ENCODE peak calls at places on chromosome 19, in six cellular contexts. T, I, S, O, W and R are unnamed samples.
A peak's percentile ranks its signal among the peaks of the same experiment; 100 is the strongest.

GRCh38 chr19:33132021-33132420 is at the start of gene WDR88:
- DNase-seq in O (no peak), S (no peak), I (no peak), T (no peak), W (no peak), R (no peak)

GRCh38 chr19:18441804-18442788 is 4.2 kb upstream of the ISYNA1 start:
- DNase-seq in I (peak; percentile 63), W (no peak), T (no peak), S (no peak), O (no peak), R (no peak)

GRCh38 chr19:42420055-42420544 is 7.1 kb downstream of the LIPE start:
- DNase-seq in S (peak; percentile 66), O (no peak), I (peak; percentile 76), T (peak; percentile 76), W (peak; percentile 75), R (peak; percentile 65)

GRCh38 chr19:38319421-38320258 is at the start of gene KCNK6:
- DNase-seq in T (peak; percentile 49), O (no peak), I (peak; percentile 22), S (peak; percentile 78), W (peak; percentile 87), R (peak; percentile 26)

GRCh38 chr19:58338336-58338735 is 11.5 kb downstream of the ZSCAN22 start:
- DNase-seq in T (no peak), I (no peak), O (no peak), S (no peak), W (no peak), R (no peak)

GRCh38 chr19:16036941-16037340 is 39.4 kb upstream of the TPM4 start:
- DNase-seq in S (no peak), I (no peak), W (no peak), O (no peak), T (no peak), R (no peak)

GRCh38 chr19:16285769-16286564 is 38.7 kb upstream of the KLF2 start:
- DNase-seq in O (peak; percentile 25), W (peak; percentile 61), I (no peak), T (no peak), S (peak; percentile 55), R (no peak)

GRCh38 chr19:50607874-50608785 is 31.6 kb downstream of the SYT3 start:
- DNase-seq in O (no peak), T (peak; percentile 66), I (peak; percentile 61), S (peak; percentile 97), W (peak; percentile 99), R (peak; percentile 44)

DNA sequence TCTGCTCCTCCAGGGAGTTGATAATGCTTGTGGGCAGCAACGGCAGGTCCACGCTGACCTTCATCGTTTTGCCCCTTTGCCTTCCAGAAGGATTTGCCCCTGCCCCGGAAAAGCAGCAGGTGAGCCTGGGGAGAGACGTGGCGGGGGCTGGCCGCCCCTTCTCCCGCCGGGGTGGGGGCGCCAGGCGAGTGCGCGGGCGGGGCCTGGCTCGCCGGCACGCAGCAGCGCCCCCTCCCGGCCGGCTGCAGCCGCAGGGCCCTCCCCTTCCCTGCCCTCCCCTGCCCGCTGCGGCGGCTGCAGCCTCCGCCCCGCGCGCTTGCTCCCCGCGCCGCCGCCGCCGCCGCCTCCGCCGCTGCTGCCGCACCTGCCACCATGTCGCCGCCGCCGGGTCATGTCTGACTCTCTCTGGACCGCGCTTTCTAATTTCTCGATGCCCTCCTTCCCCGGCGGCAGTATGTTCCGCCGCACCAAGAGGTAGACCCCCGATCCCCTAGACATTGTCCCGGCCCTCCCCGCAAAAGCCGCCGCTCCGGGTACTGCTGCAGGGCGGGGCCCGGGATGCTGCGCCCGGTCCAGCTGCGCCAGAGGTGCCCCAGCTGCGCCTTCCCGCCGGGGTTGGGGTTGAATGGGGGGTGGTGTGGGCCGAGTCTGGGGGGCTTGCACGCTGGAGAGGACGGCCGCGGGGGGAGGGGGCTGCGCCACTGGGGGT is at the start of gene MAST1:
- DNase-seq in W (peak; percentile 86), T (no peak), I (peak; percentile 56), O (no peak), S (peak; percentile 91), R (peak; percentile 46)
- H3K9me3 ChIP-seq in W (no peaks in the 10 kb centered on the region), T (no peaks in the 10 kb centered on the region), I (no peaks in the 10 kb centered on the region), O (no peaks in the 10 kb centered on the region), S (no peaks in the 10 kb centered on the region), R (no peaks in the 10 kb centered on the region)

DNA sequence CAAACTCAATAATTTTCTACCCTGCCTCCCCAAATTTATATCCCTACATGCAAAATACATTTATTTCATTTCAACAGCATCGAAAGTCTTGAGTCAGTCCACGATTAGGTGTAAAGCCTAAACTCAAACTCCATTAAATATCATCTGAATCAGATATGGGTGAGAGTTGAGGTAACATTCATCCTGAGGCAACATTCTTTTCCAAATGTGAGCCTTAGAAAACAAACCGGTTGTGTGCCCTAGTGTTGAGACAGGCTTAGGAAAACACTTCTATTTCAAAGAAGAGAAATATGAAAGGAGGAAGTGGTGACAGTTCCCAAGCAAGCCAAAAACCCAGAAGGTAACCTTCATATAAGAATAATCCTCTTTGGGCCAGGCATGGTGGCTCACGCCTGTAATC is 12.1 kb upstream of the ZNF441 start:
- DNase-seq in S (no peak), I (no peak), T (no peak), W (no peak), O (no peak), R (no peak)
- H3K9me3 ChIP-seq in S (no peaks in the 10 kb centered on the region), I (peaks cover 12% of the 10 kb centered on the region), T (peaks cover 45% of the 10 kb centered on the region), W (peaks cover 27% of the 10 kb centered on the region), O (peaks cover 12% of the 10 kb centered on the region), R (no peaks in the 10 kb centered on the region)

DNA sequence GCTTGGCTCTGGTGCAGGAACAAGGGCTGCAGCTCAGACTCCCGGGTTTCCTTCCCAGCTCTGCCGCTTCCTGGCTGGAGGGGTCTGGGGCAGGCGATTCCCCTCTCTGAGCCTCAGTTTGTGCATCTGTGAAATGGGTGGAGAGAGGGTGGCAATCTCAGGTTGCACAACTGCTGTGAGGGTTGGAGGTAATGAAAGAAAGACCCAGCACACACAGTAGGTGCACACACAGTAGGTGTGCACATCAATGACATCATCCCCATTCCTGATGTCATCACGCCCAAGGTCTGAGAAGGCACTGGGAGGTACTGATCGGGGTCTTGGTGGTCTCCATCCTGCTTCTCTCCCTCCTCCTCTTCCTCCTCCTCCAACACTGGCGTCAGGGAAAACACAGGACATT is 2.7 kb downstream of the LILRB4 start:
- DNase-seq in T (no peak), I (no peak), S (no peak), O (no peak), W (no peak), R (no peak)
- H3K9me3 ChIP-seq in T (peaks cover 13% of the 10 kb centered on the region), I (peaks cover 8% of the 10 kb centered on the region), S (no peaks in the 10 kb centered on the region), O (peaks cover 6% of the 10 kb centered on the region), W (peaks cover 87% of the 10 kb centered on the region), R (no peaks in the 10 kb centered on the region)

GRCh38 chr19:6416658-6417405 is 7.8 kb downstream of the KHSRP start:
- DNase-seq in I (no peak), O (no peak), W (no peak), T (no peak), S (no peak), R (no peak)
- H3K9me3 ChIP-seq in I (no peaks in the 10 kb centered on the region), O (no peaks in the 10 kb centered on the region), W (no peaks in the 10 kb centered on the region), T (no peaks in the 10 kb centered on the region), S (no peaks in the 10 kb centered on the region), R (no peaks in the 10 kb centered on the region)

GRCh38 chr19:27676334-27676733 is 1536.6 kb downstream of the UQCRFS1 start:
- DNase-seq in T (no peak), S (no peak), I (no peak), O (no peak), W (no peak), R (no peak)
- H3K9me3 ChIP-seq in T (peaks cover 11% of the 10 kb centered on the region), S (peaks cover 15% of the 10 kb centered on the region), I (no peaks in the 10 kb centered on the region), O (peaks cover 6% of the 10 kb centered on the region), W (peaks cover 91% of the 10 kb centered on the region), R (no peaks in the 10 kb centered on the region)

DNA sequence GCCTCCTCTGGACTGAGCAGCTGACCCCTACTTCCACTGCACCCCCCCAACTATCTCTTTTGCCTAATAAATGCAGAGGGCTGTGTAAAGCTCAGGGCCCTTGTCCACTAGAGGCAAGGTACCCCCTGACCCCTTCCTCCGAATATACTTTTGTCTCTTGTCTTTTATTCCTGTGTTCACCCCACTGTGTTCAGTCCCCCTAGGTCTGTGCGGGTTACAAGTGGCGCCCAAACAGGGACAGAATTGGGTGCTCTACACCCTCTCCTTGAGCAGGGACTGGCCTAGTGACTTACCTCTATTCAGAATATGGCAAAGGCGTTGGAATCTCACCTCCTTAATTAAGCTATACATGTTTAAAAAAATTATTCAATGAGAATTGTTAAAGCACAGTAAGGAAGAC is 15.0 kb downstream of the ZNF350 start:
- DNase-seq in I (peak; percentile 8), T (no peak), S (peak; percentile 9), W (no peak), O (no peak), R (no peak)
- H3K9me3 ChIP-seq in I (peaks cover 82% of the 10 kb centered on the region), T (peaks cover 99% of the 10 kb centered on the region), S (peaks cover 15% of the 10 kb centered on the region), W (peaks cover 62% of the 10 kb centered on the region), O (peaks cover 100% of the 10 kb centered on the region), R (peaks cover 80% of the 10 kb centered on the region)